ENCODE peak calls at places on chromosomes 5 and 9, in four cellular contexts. E is HCT116, C is cardiac muscle cell, S is IMR-90. M is an unnamed sample. For H3K4me1, the result is how much of the 10 kb centered on the place peaks cover.

GRCh38 chr5:59506285-59506877 is 387.1 kb downstream of the PDE4D start:
- DNase-seq in S (peak), E (no peak), C (peak), M (no peak)

GRCh38 chr5:146446861-146447733 is at the start of gene TCERG1:
- DNase-seq in C (peak), E (peak), S (peak), M (peak)

GRCh38 chr5:54638090-54638489 is 120.5 kb downstream of the SNX18 start:
- DNase-seq in S (no peak), C (no peak), E (no peak), M (no peak)

GRCh38 chr5:145632701-145633100 is 202.4 kb downstream of the PRELID2 start:
- DNase-seq in S (no peak), C (no peak), E (no peak), M (no peak)

GRCh38 chr9:136603216-136603615 is 57.4 kb upstream of the NOTCH1 start:
- DNase-seq in C (no peak), S (no peak), E (no peak), M (no peak)

GRCh38 chr5:120446068-120446492 is 18.0 kb upstream of the PRR16 start:
- DNase-seq in E (no peak), C (no peak), S (peak), M (no peak)

GRCh38 chr9:4297795-4298254 is 2.0 kb downstream of the GLIS3 start:
- DNase-seq in S (peak), C (peak), E (no peak), M (peak)

GRCh38 chr9:120886490-120886967 is 9.5 kb upstream of the PHF19 start:
- DNase-seq in C (no peak), E (no peak), S (peak), M (no peak)

GRCh38 chr9:1979815-1980367 is 35.3 kb upstream of the SMARCA2 start:
- DNase-seq in C (no peak), E (no peak), S (peak), M (no peak)

GRCh38 chr5:109922396-109922995 is 232.8 kb downstream of the MAN2A1 start:
- DNase-seq in E (no peak), C (no peak), S (no peak), M (no peak)

GRCh38 chr5:106956901-106957300 is 713.8 kb downstream of the EFNA5 start:
- DNase-seq in S (no peak), E (no peak), C (no peak), M (no peak)

GRCh38 chr5:180081481-180081880 is 9.9 kb upstream of the RNF130 start:
- DNase-seq in E (no peak), C (no peak), S (no peak), M (no peak)

GRCh38 chr5:61575103-61575502 is 243.0 kb downstream of the ZSWIM6 start:
- DNase-seq in C (no peak), E (no peak), S (peak), M (no peak)

GRCh38 chr5:13251623-13252367 is 692.7 kb downstream of the DNAH5 start:
- DNase-seq in S (no peak), E (no peak), C (no peak), M (no peak)

GRCh38 chr5:60510049-60510448 is 189.9 kb downstream of the DEPDC1B start:
- DNase-seq in S (no peak), C (no peak), E (no peak), M (no peak)

GRCh38 chr9:33186457-33187168 is 19.5 kb upstream of the B4GALT1 start:
- DNase-seq in C (no peak), E (no peak), S (peak), M (no peak)

GRCh38 chr9:114108016-114108833 is 9.1 kb upstream of the KIF12 start:
- DNase-seq in E (peak), C (peak), S (peak), M (peak)

GRCh38 chr9:81826541-81826906 is 101.7 kb upstream of the SPATA31D4 start:
- DNase-seq in C (no peak), S (peak), E (no peak), M (no peak)

GRCh38 chr5:152072076-152072475 is 147.4 kb upstream of the GLRA1 start:
- DNase-seq in S (no peak), C (peak), E (no peak), M (peak)

GRCh38 chr9:127030814-127031740 is 91.4 kb downstream of the ANGPTL2 start:
- DNase-seq in C (no peak), S (no peak), E (no peak), M (no peak)

GRCh38 chr5:107539726-107540330 is 130.9 kb downstream of the EFNA5 start:
- DNase-seq in S (no peak), C (no peak), E (no peak), M (no peak)

GRCh38 chr5:156687514-156687913 is 162.6 kb upstream of the PPP1R2B start:
- DNase-seq in C (peak), E (no peak), S (no peak), M (peak)

GRCh38 chr9:6968271-6968670 is 210.5 kb downstream of the KDM4C start:
- DNase-seq in S (peak), C (no peak), E (no peak), M (no peak)

GRCh38 chr5:145854651-145855258 is 18.1 kb downstream of the GRXCR2 start:
- DNase-seq in E (peak), C (no peak), S (peak), M (no peak)

GRCh38 chr5:151787817-151788216 is 16.1 kb downstream of the G3BP1 start:
- DNase-seq in E (no peak), C (no peak), S (no peak), M (no peak)

GRCh38 chr9:81902601-81903000 is 25.6 kb upstream of the SPATA31D4 start:
- DNase-seq in C (no peak), E (no peak), S (peak), M (no peak)

GRCh38 chr9:18720691-18721090 is 246.7 kb downstream of the ADAMTSL1 start:
- DNase-seq in C (no peak), S (peak), E (no peak), M (no peak)

GRCh38 chr9:69248005-69248404 is 73.9 kb downstream of the TJP2 start:
- DNase-seq in S (no peak), E (no peak), C (no peak), M (no peak)

GRCh38 chr9:26356491-26356890 is 536.1 kb downstream of the CAAP1 start:
- DNase-seq in E (no peak), S (no peak), C (no peak), M (no peak)

GRCh38 chr5:161544350-161544765 is 2.2 kb downstream of the GABRB2 start:
- DNase-seq in E (peak), S (peak), C (peak), M (peak)

GRCh38 chr5:175867587-175868347 is 3.6 kb upstream of the CPLX2 start:
- DNase-seq in C (peak), S (no peak), E (peak), M (no peak)

GRCh38 chr5:149962040-149962439 is 1.5 kb downstream of the SLC26A2 start:
- DNase-seq in C (peak), S (peak), E (no peak), M (no peak)

GRCh38 chr5:135254183-135254582 is 144.8 kb downstream of the MACROH2A1 start:
- DNase-seq in E (no peak), S (no peak), C (no peak), M (no peak)

GRCh38 chr5:106307265-106307664 is 1363.5 kb downstream of the EFNA5 start:
- DNase-seq in C (no peak), S (no peak), E (no peak), M (no peak)

GRCh38 chr9:124511426-124511840 is 4.2 kb upstream of the NR5A1 start:
- DNase-seq in S (no peak), C (no peak), E (no peak), M (no peak)

GRCh38 chr5:170552486-170553122 is 48.8 kb downstream of the KCNIP1 start:
- DNase-seq in E (no peak), S (peak), C (peak), M (peak)

GRCh38 chr5:32443541-32444190 is 874 bp downstream of the ZFR start:
- DNase-seq in C (peak), S (peak), E (no peak), M (peak)

GRCh38 chr5:176388003-176388340 is 426 bp downstream of the NOP16 start:
- DNase-seq in E (no peak), S (peak), C (peak), M (no peak)

GRCh38 chr5:87121315-87122170 is 146.1 kb upstream of the RASA1 start:
- DNase-seq in C (no peak), E (peak), S (peak), M (no peak)

DNA sequence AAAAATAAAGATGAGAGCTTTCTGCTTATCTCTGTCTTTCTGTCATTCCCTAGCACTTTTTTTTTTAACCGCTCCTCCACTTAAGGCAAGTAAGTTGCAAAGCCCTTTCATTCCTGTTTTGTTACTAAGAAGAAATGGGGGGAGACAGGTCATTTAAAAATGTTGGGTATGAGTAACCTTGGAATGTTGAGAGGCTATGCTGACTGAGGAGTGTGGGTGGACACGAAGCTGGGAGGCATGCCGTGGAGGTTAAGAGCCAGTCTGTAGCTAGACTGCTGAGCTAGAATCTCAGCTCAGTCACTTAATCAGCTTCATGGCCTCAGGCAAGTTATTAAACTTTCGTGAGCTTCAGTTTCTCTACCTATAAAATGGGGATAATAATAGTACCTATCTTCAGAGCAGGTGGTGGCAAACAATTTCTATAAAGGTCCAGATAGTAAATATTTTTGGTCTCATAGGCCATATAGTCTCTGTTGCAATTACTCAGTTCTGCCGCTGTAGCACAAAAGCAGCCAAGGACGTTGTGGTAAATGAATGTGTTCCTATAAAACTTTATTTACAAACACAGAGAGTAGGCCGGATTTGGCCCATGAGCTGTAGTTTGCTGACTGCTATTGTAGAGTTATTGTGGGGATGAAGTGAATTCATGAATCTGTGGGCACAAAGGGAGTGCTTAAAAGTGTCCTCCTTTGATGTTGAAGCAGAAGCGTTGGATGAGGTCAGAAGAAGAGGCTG is 220.0 kb downstream of the GABBR2 start:
- DNase-seq in E (no peak), C (peak), S (peak), M (no peak)
- H3K4me1 ChIP-seq in E (under half), C (under half), S (under half), M (under half)

GRCh38 chr5:35138232-35138631 is 90.5 kb upstream of the AGXT2 start:
- DNase-seq in E (no peak), C (no peak), S (peak), M (no peak)

GRCh38 chr5:35134278-35135030 is 86.7 kb upstream of the AGXT2 start:
- DNase-seq in S (no peak), C (no peak), E (no peak), M (no peak)

GRCh38 chr5:35133186-35133585 is 85.4 kb upstream of the AGXT2 start:
- DNase-seq in S (peak), E (no peak), C (no peak), M (no peak)

GRCh38 chr5:35136386-35136785 is 88.6 kb upstream of the AGXT2 start:
- DNase-seq in C (no peak), S (peak), E (no peak), M (no peak)

GRCh38 chr5:35135239-35135700 is 87.5 kb upstream of the AGXT2 start:
- DNase-seq in S (no peak), E (no peak), C (no peak), M (no peak)
- H3K4me1 ChIP-seq in S (under half), E (under half), C (under half), M (under half)

GRCh38 chr5:17182966-17183365 is 34.5 kb upstream of the BASP1 start:
- DNase-seq in S (peak), C (no peak), E (no peak), M (no peak)

GRCh38 chr5:17180957-17181723 is 36.3 kb upstream of the BASP1 start:
- DNase-seq in C (no peak), E (no peak), S (peak), M (no peak)

GRCh38 chr5:17180330-17180843 is 37.0 kb upstream of the BASP1 start:
- DNase-seq in S (no peak), C (no peak), E (no peak), M (no peak)

GRCh38 chr5:17184596-17184995 is 32.8 kb upstream of the BASP1 start:
- DNase-seq in S (peak), C (no peak), E (no peak), M (no peak)

DNA sequence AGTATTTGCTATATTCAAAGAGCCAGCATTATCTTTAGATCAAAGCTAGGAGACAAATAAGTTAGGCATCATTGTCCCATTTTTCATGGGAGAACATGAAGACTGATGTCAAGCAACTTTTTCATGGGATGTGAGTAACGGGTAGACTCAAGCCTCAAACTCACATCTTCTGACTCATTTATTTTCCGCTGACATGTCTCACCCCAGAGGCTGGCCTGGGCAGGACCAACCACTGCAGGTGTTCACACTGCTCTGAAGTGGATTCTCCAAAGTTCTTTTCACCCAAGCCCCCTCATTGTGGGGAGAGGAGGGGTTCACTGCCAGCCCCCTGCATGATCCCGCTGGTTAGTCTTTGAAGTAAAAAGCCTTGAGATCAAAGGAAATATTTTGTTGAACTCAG is 34.9 kb upstream of the BASP1 start:
- DNase-seq in C (no peak), S (peak), E (no peak), M (no peak)
- H3K4me1 ChIP-seq in C (under half), S (under half), E (under half), M (under half)

DNA sequence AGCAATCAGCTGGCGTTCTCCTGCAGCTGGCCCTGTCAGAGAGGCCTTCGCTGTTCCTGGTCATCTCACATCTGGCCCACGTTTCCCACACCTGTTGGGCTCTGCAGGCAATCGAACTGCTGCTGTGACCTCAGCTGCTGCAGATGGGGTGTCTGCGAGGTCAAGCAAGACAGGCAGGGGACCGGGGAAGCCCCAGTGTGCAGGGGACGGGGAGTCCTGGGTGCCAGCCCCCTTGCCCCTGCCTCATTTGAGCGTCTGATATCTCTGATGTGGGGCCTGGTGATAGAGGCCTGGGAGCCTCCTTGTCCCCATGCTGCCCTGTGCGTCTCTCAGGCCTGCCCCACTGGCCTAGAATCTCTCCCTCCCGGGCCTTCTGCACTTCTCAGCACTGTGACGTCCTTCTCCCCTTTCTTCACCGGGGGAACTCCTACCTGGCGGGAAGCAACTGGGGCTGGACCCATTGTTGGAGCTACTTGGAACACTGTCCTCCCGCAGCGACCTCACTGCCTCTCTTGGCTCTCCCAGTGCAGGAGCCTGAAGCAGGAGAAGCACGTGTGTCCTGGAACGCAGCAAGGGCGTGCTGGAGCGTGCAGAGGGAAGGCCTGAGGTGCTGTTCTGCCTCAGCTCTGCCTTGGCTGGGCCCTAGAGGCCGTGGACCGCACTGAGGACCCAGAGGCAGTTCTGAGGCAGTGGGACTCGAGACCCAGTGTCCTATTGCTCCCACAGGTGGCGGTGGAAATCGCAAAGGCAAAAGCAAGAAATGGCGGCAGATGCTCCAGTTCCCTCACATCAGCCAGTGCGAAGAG is 3.9 kb downstream of the GRK6 start:
- DNase-seq in E (no peak), C (no peak), S (no peak), M (no peak)
- H3K4me1 ChIP-seq in E (under half), C (under half), S (under half), M (under half)

GRCh38 chr5:132433141-132433540 is 57.4 kb downstream of the IRF1 start:
- DNase-seq in C (no peak), E (no peak), S (no peak), M (no peak)

GRCh38 chr5:132428811-132429440 is 59.4 kb downstream of the SLC22A5 start:
- DNase-seq in E (no peak), S (peak), C (no peak), M (no peak)

GRCh38 chr5:132429451-132430440 is 60.2 kb downstream of the SLC22A5 start:
- DNase-seq in S (no peak), E (no peak), C (no peak), M (no peak)

GRCh38 chr5:132431682-132432081 is 58.9 kb downstream of the IRF1 start:
- DNase-seq in C (no peak), S (no peak), E (no peak), M (no peak)

GRCh38 chr5:132430736-132431135 is 59.8 kb downstream of the IRF1 start:
- DNase-seq in E (no peak), S (no peak), C (no peak), M (no peak)
- H3K4me1 ChIP-seq in E (under half), S (under half), C (under half), M (under half)

M was measured in testis.